ENCODE peak calls at places on chromosomes 2 and 18, in eight cellular contexts. B is uterus, E is sigmoid colon, U is ovary, P is tibial nerve, M is H9, Y is spleen, K is ascending aorta. S is an unnamed sample.

GRCh38 chr2:192148241-192148619 is 46.5 kb downstream of the TMEFF2 start:
- DNase-seq in B (no peak), E (no peak), U (no peak), P (no peak), M (no peak), Y (no peak), K (no peak), S (no peak)

GRCh38 chr2:205409403-205409802 is 272.9 kb upstream of the NRP2 start:
- DNase-seq in B (no peak), E (no peak), U (no peak), P (no peak), M (no peak), Y (no peak), K (no peak), S (no peak)

GRCh38 chr2:28610583-28611201 is 114.8 kb downstream of the PLB1 start:
- DNase-seq in B (peak), E (no peak), U (no peak), P (no peak), M (no peak), Y (peak), K (peak), S (no peak)

GRCh38 chr2:191758420-191759199 is 80.7 kb downstream of the NABP1 start:
- DNase-seq in B (no peak), E (no peak), U (no peak), P (no peak), M (peak), Y (peak), K (no peak), S (peak)

GRCh38 chr2:23375448-23375847 is 9.5 kb upstream of the KLHL29 start:
- DNase-seq in B (no peak), E (no peak), U (no peak), P (no peak), M (no peak), Y (no peak), K (no peak), S (no peak)

GRCh38 chr2:152448621-152449020 is 113.6 kb downstream of the FMNL2 start:
- DNase-seq in B (no peak), E (no peak), U (no peak), P (no peak), M (no peak), Y (no peak), K (no peak), S (no peak)

GRCh38 chr2:219244789-219245147 is 476 bp downstream of the GLB1L start:
- DNase-seq in B (no peak), E (no peak), U (no peak), P (no peak), M (no peak), Y (no peak), K (no peak), S (no peak)

GRCh38 chr2:64799592-64800252 is 146.0 kb upstream of the SERTAD2 start:
- DNase-seq in B (no peak), E (no peak), U (no peak), P (no peak), M (no peak), Y (no peak), K (no peak), S (no peak)

GRCh38 chr2:3913252-3913651 is 209.9 kb downstream of the DCDC2C start:
- DNase-seq in B (no peak), E (no peak), U (no peak), P (no peak), M (no peak), Y (no peak), K (no peak), S (no peak)

GRCh38 chr2:25491003-25491696 is 149.4 kb upstream of the DNMT3A start:
- DNase-seq in B (no peak), E (no peak), U (no peak), P (no peak), M (no peak), Y (no peak), K (no peak), S (no peak)
- H3K27ac ChIP-seq in B (no peak), E (no peak), U (no peak), P (no peak), M (no peak), Y (no peak), K (no peak), S (no peak)

GRCh38 chr18:33812186-33812585 is 234.2 kb downstream of the ASXL3 start:
- DNase-seq in B (no peak), E (no peak), U (no peak), P (no peak), M (no peak), Y (no peak), K (no peak), S (no peak)
- TF ChIP-seq CTCF in B (no peak), E (no peak), U (no peak), P (no peak), M (no peak), Y (no peak), K (no peak), S (no peak)

GRCh38 chr2:11102466-11102865 is 52.8 kb upstream of the SLC66A3 start:
- DNase-seq in B (no peak), E (no peak), U (no peak), P (no peak), M (no peak), Y (no peak), K (no peak), S (no peak)
- H3K27ac ChIP-seq in B (no peak), E (no peak), U (no peak), P (no peak), M (no peak), Y (no peak), K (no peak), S (no peak)

GRCh38 chr2:136932700-136933099 is 167.4 kb downstream of the THSD7B start:
- DNase-seq in B (no peak), E (no peak), U (no peak), P (no peak), M (peak), Y (no peak), K (no peak), S (no peak)
- TF ChIP-seq CTCF in B (no peak), E (no peak), U (no peak), P (no peak), M (peak), Y (no peak), K (no peak), S (no peak)

DNA sequence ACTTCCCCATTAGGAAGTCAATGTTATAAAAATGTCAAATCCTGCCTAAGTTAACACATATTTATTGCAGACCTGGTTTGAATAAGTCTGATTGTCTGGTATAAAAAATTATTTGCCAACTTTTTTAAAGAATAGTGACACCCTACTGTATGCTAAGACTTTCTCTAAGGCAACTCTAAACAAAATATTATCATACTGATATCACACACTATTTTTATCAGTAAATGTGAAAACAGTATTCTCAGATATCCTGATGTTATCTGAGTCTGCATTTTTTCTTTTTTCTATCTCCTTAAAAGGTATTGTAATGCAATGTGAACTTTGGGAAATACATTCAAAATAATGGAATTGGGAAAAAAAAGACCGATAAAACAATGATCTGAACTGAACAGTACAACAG is 127.1 kb downstream of the DOCK10 start:
- DNase-seq in B (no peak), E (no peak), U (no peak), P (no peak), M (no peak), Y (no peak), K (no peak), S (no peak)
- H3K27ac ChIP-seq in B (no peak), E (no peak), U (no peak), P (no peak), M (no peak), Y (no peak), K (peak), S (no peak)

GRCh38 chr18:8480506-8481328 is 128.5 kb upstream of the RAB12 start:
- DNase-seq in B (no peak), E (peak), U (peak), P (no peak), M (peak), Y (no peak), K (no peak), S (no peak)

GRCh38 chr18:8478166-8478967 is 130.9 kb upstream of the RAB12 start:
- DNase-seq in B (peak), E (no peak), U (peak), P (no peak), M (peak), Y (peak), K (no peak), S (peak)

GRCh38 chr18:8479826-8480225 is 129.4 kb upstream of the RAB12 start:
- DNase-seq in B (no peak), E (no peak), U (no peak), P (no peak), M (no peak), Y (no peak), K (no peak), S (no peak)

GRCh38 chr18:8477615-8478014 is 131.6 kb upstream of the RAB12 start:
- DNase-seq in B (no peak), E (no peak), U (no peak), P (no peak), M (no peak), Y (no peak), K (no peak), S (no peak)

GRCh38 chr18:8478968-8479370 is 130.3 kb upstream of the RAB12 start:
- DNase-seq in B (no peak), E (no peak), U (no peak), P (no peak), M (no peak), Y (no peak), K (no peak), S (no peak)
- TF ChIP-seq CTCF in B (no peak), E (no peak), U (no peak), P (no peak), M (no peak), Y (no peak), K (no peak), S (no peak)

S was measured in CD4-positive, alpha-beta T cell.